ENCODE peak calls at places on chromosomes 6 and 20, in four cellular contexts. One of them, this sample, is unnamed.

GRCh38 chr6:87722831-87723726 is 21.0 kb upstream of the AKIRIN2 start:
- DNase-seq in natural killer cell: no peak
- DNase-seq in cardiac muscle cell: peak; percentile 23
- DNase-seq in nucleus accumbens: peak; percentile 86
- DNase-seq in this sample: peak; percentile 92

GRCh38 chr6:109875973-109876372 is 102.1 kb upstream of the GPR6 start:
- DNase-seq in nucleus accumbens: no peak
- DNase-seq in natural killer cell: no peak
- DNase-seq in cardiac muscle cell: no peak
- DNase-seq in this sample: no peak

GRCh38 chr6:149228276-149228962 is 89.1 kb upstream of the TAB2 start:
- DNase-seq in nucleus accumbens: no peak
- DNase-seq in natural killer cell: no peak
- DNase-seq in cardiac muscle cell: no peak
- DNase-seq in this sample: no peak

GRCh38 chr20:46704714-46705377 is 4.6 kb upstream of the SLC2A10 start:
- DNase-seq in cardiac muscle cell: no peak
- DNase-seq in natural killer cell: no peak
- DNase-seq in nucleus accumbens: no peak
- DNase-seq in this sample: no peak

GRCh38 chr6:26223677-26224546 is 136.7 kb downstream of the HFE start:
- DNase-seq in natural killer cell: no peak
- DNase-seq in cardiac muscle cell: peak; percentile 93
- DNase-seq in nucleus accumbens: no peak
- DNase-seq in this sample: peak; percentile 71

GRCh38 chr6:81875776-81876293 is 123.4 kb upstream of the TENT5A start:
- DNase-seq in cardiac muscle cell: no peak
- DNase-seq in nucleus accumbens: no peak
- DNase-seq in natural killer cell: no peak
- DNase-seq in this sample: no peak

GRCh38 chr6:157061770-157062594 is 261.3 kb downstream of the TMEM242 start:
- DNase-seq in nucleus accumbens: no peak
- DNase-seq in natural killer cell: no peak
- DNase-seq in cardiac muscle cell: no peak
- DNase-seq in this sample: no peak

GRCh38 chr6:6758915-6759654 is 170.6 kb downstream of the LY86 start:
- DNase-seq in nucleus accumbens: no peak
- DNase-seq in natural killer cell: no peak
- DNase-seq in cardiac muscle cell: peak; percentile 75
- DNase-seq in this sample: peak; percentile 34

GRCh38 chr6:159104163-159104885 is 59.5 kb upstream of the TAGAP start:
- DNase-seq in cardiac muscle cell: peak; percentile 73
- DNase-seq in nucleus accumbens: no peak
- DNase-seq in natural killer cell: peak; percentile 72
- DNase-seq in this sample: no peak

GRCh38 chr6:136880748-136881460 is 41.2 kb upstream of the SLC35D3 start:
- DNase-seq in natural killer cell: no peak
- DNase-seq in nucleus accumbens: no peak
- DNase-seq in cardiac muscle cell: no peak
- DNase-seq in this sample: no peak

GRCh38 chr6:68343901-68344300 is 291.2 kb upstream of the ADGRB3 start:
- DNase-seq in cardiac muscle cell: peak; percentile 62
- DNase-seq in nucleus accumbens: no peak
- DNase-seq in natural killer cell: no peak
- DNase-seq in this sample: peak; percentile 27

GRCh38 chr6:113763883-113764282 is 93.3 kb upstream of the MARCKS start:
- DNase-seq in cardiac muscle cell: no peak
- DNase-seq in natural killer cell: no peak
- DNase-seq in nucleus accumbens: no peak
- DNase-seq in this sample: no peak

GRCh38 chr20:59827138-59828056 is 106.0 kb downstream of the SYCP2 start:
- DNase-seq in nucleus accumbens: no peak
- DNase-seq in natural killer cell: no peak
- DNase-seq in cardiac muscle cell: no peak
- DNase-seq in this sample: no peak

GRCh38 chr20:2738331-2738730 is 45.8 kb downstream of the EBF4 start:
- DNase-seq in nucleus accumbens: no peak
- DNase-seq in cardiac muscle cell: no peak
- DNase-seq in natural killer cell: no peak
- DNase-seq in this sample: no peak

GRCh38 chr6:45009547-45009946 is 318.6 kb upstream of the RUNX2 start:
- DNase-seq in nucleus accumbens: no peak
- DNase-seq in cardiac muscle cell: no peak
- DNase-seq in natural killer cell: no peak
- DNase-seq in this sample: no peak

GRCh38 chr6:156828280-156828703 is 51.1 kb downstream of the ARID1B start:
- DNase-seq in cardiac muscle cell: no peak
- DNase-seq in nucleus accumbens: no peak
- DNase-seq in natural killer cell: no peak
- DNase-seq in this sample: no peak

GRCh38 chr6:4788953-4789584 is 12.9 kb downstream of the CDYL start:
- DNase-seq in cardiac muscle cell: no peak
- DNase-seq in natural killer cell: no peak
- DNase-seq in nucleus accumbens: no peak
- DNase-seq in this sample: no peak

GRCh38 chr20:38434310-38434741 is 802 bp downstream of the SNHG17 start:
- DNase-seq in natural killer cell: peak; percentile 24
- DNase-seq in cardiac muscle cell: peak; percentile 24
- DNase-seq in nucleus accumbens: no peak
- DNase-seq in this sample: no peak

GRCh38 chr20:13684566-13685222 is 46.0 kb upstream of the TASP1 start:
- DNase-seq in nucleus accumbens: no peak
- DNase-seq in cardiac muscle cell: no peak
- DNase-seq in natural killer cell: no peak
- DNase-seq in this sample: no peak

GRCh38 chr6:13681305-13682061 is 30.2 kb downstream of the RANBP9 start:
- DNase-seq in natural killer cell: no peak
- DNase-seq in nucleus accumbens: no peak
- DNase-seq in cardiac muscle cell: no peak
- DNase-seq in this sample: no peak

GRCh38 chr20:59253325-59253724 is 47.1 kb upstream of the EDN3 start:
- DNase-seq in natural killer cell: no peak
- DNase-seq in nucleus accumbens: no peak
- DNase-seq in cardiac muscle cell: no peak
- DNase-seq in this sample: no peak

GRCh38 chr20:33981964-33982363 is 11.7 kb upstream of the RALY start:
- DNase-seq in natural killer cell: no peak
- DNase-seq in cardiac muscle cell: peak; percentile 19
- DNase-seq in nucleus accumbens: no peak
- DNase-seq in this sample: no peak

GRCh38 chr20:10443936-10444335 is 8.8 kb downstream of the SLX4IP start:
- DNase-seq in nucleus accumbens: no peak
- DNase-seq in cardiac muscle cell: no peak
- DNase-seq in natural killer cell: no peak
- DNase-seq in this sample: no peak

GRCh38 chr6:45488884-45489283 is 111.2 kb upstream of the SUPT3H start:
- DNase-seq in nucleus accumbens: no peak
- DNase-seq in cardiac muscle cell: no peak
- DNase-seq in natural killer cell: no peak
- DNase-seq in this sample: no peak

GRCh38 chr6:33077908-33078307 is 2.1 kb downstream of the HLA-DPB1 start:
- DNase-seq in natural killer cell: no peak
- DNase-seq in nucleus accumbens: no peak
- DNase-seq in cardiac muscle cell: no peak
- DNase-seq in this sample: no peak

GRCh38 chr6:170243791-170244291 is 47.0 kb downstream of the DLL1 start:
- DNase-seq in cardiac muscle cell: no peak
- DNase-seq in nucleus accumbens: peak; percentile 26
- DNase-seq in natural killer cell: no peak
- DNase-seq in this sample: peak; percentile 78